ENCODE peak calls at places on chromosomes 13 and 19, in eight cellular contexts. One of them, this sample, is unnamed.

GRCh38 chr13:100540621-100541020 is 48.0 kb downstream of the GGACT start:
- DNase-seq in brain microvascular endothelial cell: peak; percentile 60
- DNase-seq in IMR-90: peak; percentile 30
- DNase-seq in ovary: no peak
- DNase-seq in fibroblast of pulmonary artery: no peak
- DNase-seq in AG04450: no peak
- DNase-seq in cardiac fibroblast: peak; percentile 24
- DNase-seq in uterus: no peak
- DNase-seq in this sample: no peak

GRCh38 chr19:32450217-32450616 is 44.6 kb downstream of the DPY19L3 start:
- DNase-seq in brain microvascular endothelial cell: no peak
- DNase-seq in IMR-90: peak; percentile 84
- DNase-seq in ovary: no peak
- DNase-seq in fibroblast of pulmonary artery: no peak
- DNase-seq in AG04450: peak; percentile 32
- DNase-seq in cardiac fibroblast: no peak
- DNase-seq in uterus: no peak
- DNase-seq in this sample: peak; percentile 3

GRCh38 chr19:33472696-33473624 is 48.6 kb downstream of the PEPD start:
- DNase-seq in brain microvascular endothelial cell: peak; percentile 96
- DNase-seq in IMR-90: peak; percentile 99
- DNase-seq in ovary: no peak
- DNase-seq in fibroblast of pulmonary artery: peak; percentile 74
- DNase-seq in AG04450: peak; percentile 72
- DNase-seq in cardiac fibroblast: peak; percentile 75
- DNase-seq in uterus: no peak
- DNase-seq in this sample: peak; percentile 96

GRCh38 chr19:30150626-30151025 is 208.6 kb downstream of the URI1 start:
- DNase-seq in brain microvascular endothelial cell: no peak
- DNase-seq in IMR-90: no peak
- DNase-seq in ovary: no peak
- DNase-seq in fibroblast of pulmonary artery: no peak
- DNase-seq in AG04450: no peak
- DNase-seq in cardiac fibroblast: no peak
- DNase-seq in uterus: no peak
- DNase-seq in this sample: no peak

GRCh38 chr13:47230155-47230554 is 333.3 kb upstream of the HTR2A start:
- DNase-seq in brain microvascular endothelial cell: no peak
- DNase-seq in IMR-90: no peak
- DNase-seq in ovary: no peak
- DNase-seq in fibroblast of pulmonary artery: no peak
- DNase-seq in AG04450: no peak
- DNase-seq in cardiac fibroblast: no peak
- DNase-seq in uterus: no peak
- DNase-seq in this sample: no peak

GRCh38 chr19:58575183-58576041 is 2.3 kb upstream of the MZF1 start:
- DNase-seq in brain microvascular endothelial cell: peak; percentile 88
- DNase-seq in IMR-90: peak; percentile 85
- DNase-seq in ovary: peak; percentile 93
- DNase-seq in fibroblast of pulmonary artery: peak; percentile 93
- DNase-seq in AG04450: peak; percentile 75
- DNase-seq in cardiac fibroblast: peak; percentile 95
- DNase-seq in uterus: peak; percentile 90
- DNase-seq in this sample: peak; percentile 49

GRCh38 chr19:18385675-18386542 is at the start of gene GDF15:
- DNase-seq in brain microvascular endothelial cell: peak; percentile 91
- DNase-seq in IMR-90: peak; percentile 87
- DNase-seq in ovary: peak; percentile 47
- DNase-seq in fibroblast of pulmonary artery: peak; percentile 94
- DNase-seq in AG04450: peak; percentile 77
- DNase-seq in cardiac fibroblast: peak; percentile 92
- DNase-seq in uterus: peak; percentile 53
- DNase-seq in this sample: peak; percentile 78

GRCh38 chr13:26500618-26501320 is 56.7 kb upstream of the WASF3 start:
- DNase-seq in brain microvascular endothelial cell: no peak
- DNase-seq in IMR-90: no peak
- DNase-seq in ovary: no peak
- DNase-seq in fibroblast of pulmonary artery: no peak
- DNase-seq in AG04450: no peak
- DNase-seq in cardiac fibroblast: no peak
- DNase-seq in uterus: no peak
- DNase-seq in this sample: no peak

GRCh38 chr19:41587101-41587837 is 11.3 kb downstream of the CEACAM21 start:
- DNase-seq in brain microvascular endothelial cell: no peak
- DNase-seq in IMR-90: no peak
- DNase-seq in ovary: no peak
- DNase-seq in fibroblast of pulmonary artery: no peak
- DNase-seq in AG04450: no peak
- DNase-seq in cardiac fibroblast: no peak
- DNase-seq in uterus: no peak
- DNase-seq in this sample: no peak

GRCh38 chr19:50280983-50281382 is 48.2 kb downstream of the KCNC3 start:
- DNase-seq in brain microvascular endothelial cell: no peak
- DNase-seq in IMR-90: no peak
- DNase-seq in ovary: no peak
- DNase-seq in fibroblast of pulmonary artery: no peak
- DNase-seq in AG04450: no peak
- DNase-seq in cardiac fibroblast: no peak
- DNase-seq in uterus: no peak
- DNase-seq in this sample: no peak

GRCh38 chr13:50268500-50268899 is 253.3 kb downstream of the KCNRG start:
- DNase-seq in brain microvascular endothelial cell: no peak
- DNase-seq in IMR-90: peak; percentile 5
- DNase-seq in ovary: no peak
- DNase-seq in fibroblast of pulmonary artery: peak; percentile 14
- DNase-seq in AG04450: no peak
- DNase-seq in cardiac fibroblast: peak; percentile 11
- DNase-seq in uterus: no peak
- DNase-seq in this sample: no peak

GRCh38 chr13:67328895-67329294 is 98.8 kb upstream of the PCDH9 start:
- DNase-seq in brain microvascular endothelial cell: no peak
- DNase-seq in IMR-90: no peak
- DNase-seq in ovary: no peak
- DNase-seq in fibroblast of pulmonary artery: no peak
- DNase-seq in AG04450: no peak
- DNase-seq in cardiac fibroblast: no peak
- DNase-seq in uterus: no peak
- DNase-seq in this sample: no peak

GRCh38 chr19:3852614-3853254 is 16.1 kb downstream of the ZFR2 start:
- DNase-seq in brain microvascular endothelial cell: peak; percentile 66
- DNase-seq in IMR-90: peak; percentile 60
- DNase-seq in ovary: no peak
- DNase-seq in fibroblast of pulmonary artery: peak; percentile 82
- DNase-seq in AG04450: no peak
- DNase-seq in cardiac fibroblast: peak; percentile 79
- DNase-seq in uterus: no peak
- DNase-seq in this sample: no peak

DNA sequence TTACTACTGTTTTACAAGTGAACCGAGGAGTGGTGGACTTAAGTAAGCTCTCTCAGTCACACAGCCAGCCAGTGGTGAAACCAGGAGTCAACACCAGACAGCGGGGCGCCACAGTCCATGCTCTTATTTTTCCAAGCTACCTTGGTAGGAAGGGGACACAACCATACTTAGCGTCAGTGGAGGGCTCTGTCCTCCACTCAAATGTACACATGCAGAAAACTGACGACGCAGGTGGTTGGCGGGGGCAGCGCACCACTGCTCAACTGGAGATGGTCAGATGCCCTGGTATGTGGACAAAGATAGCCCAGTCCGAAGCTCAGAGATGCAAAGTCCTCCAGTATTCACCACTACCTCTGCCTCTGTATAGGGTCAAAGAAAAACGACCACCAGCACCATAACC is 1.1 kb downstream of the ZNF667 start:
- DNase-seq in brain microvascular endothelial cell: no peak
- DNase-seq in IMR-90: no peak
- DNase-seq in ovary: no peak
- DNase-seq in fibroblast of pulmonary artery: no peak
- DNase-seq in AG04450: no peak
- DNase-seq in cardiac fibroblast: no peak
- DNase-seq in uterus: no peak
- DNase-seq in this sample: no peak
- H3K4me3 ChIP-seq in brain microvascular endothelial cell: peak overlapping the region; percentile 75
- H3K4me3 ChIP-seq in IMR-90: peak overlapping the region; percentile 70
- H3K4me3 ChIP-seq in ovary: no peak overlapping the region
- H3K4me3 ChIP-seq in fibroblast of pulmonary artery: no peak overlapping the region
- H3K4me3 ChIP-seq in AG04450: peak overlapping the region; percentile 84
- H3K4me3 ChIP-seq in cardiac fibroblast: no peak overlapping the region
- H3K4me3 ChIP-seq in uterus: no peak overlapping the region
- H3K4me3 ChIP-seq in this sample: peak overlapping the region; percentile 83

GRCh38 chr13:29596064-29596418 is 553 bp upstream of the SLC7A1 start:
- DNase-seq in brain microvascular endothelial cell: no peak
- DNase-seq in IMR-90: no peak
- DNase-seq in ovary: no peak
- DNase-seq in fibroblast of pulmonary artery: no peak
- DNase-seq in AG04450: no peak
- DNase-seq in cardiac fibroblast: no peak
- DNase-seq in uterus: no peak
- DNase-seq in this sample: no peak
- TF ChIP-seq CTCF in brain microvascular endothelial cell: no peak
- TF ChIP-seq CTCF in IMR-90: no peak
- TF ChIP-seq CTCF in ovary: no peak
- TF ChIP-seq CTCF in fibroblast of pulmonary artery: no peak
- TF ChIP-seq CTCF in AG04450: no peak
- TF ChIP-seq CTCF in cardiac fibroblast: no peak
- TF ChIP-seq CTCF in uterus: no peak
- TF ChIP-seq CTCF in this sample: no peak

GRCh38 chr19:9757544-9758501 is 10.7 kb downstream of the ZNF846 start:
- DNase-seq in brain microvascular endothelial cell: no peak
- DNase-seq in IMR-90: no peak
- DNase-seq in ovary: no peak
- DNase-seq in fibroblast of pulmonary artery: peak; percentile 3
- DNase-seq in AG04450: no peak
- DNase-seq in cardiac fibroblast: no peak
- DNase-seq in uterus: no peak
- DNase-seq in this sample: no peak
- H3K4me3 ChIP-seq in brain microvascular endothelial cell: no peak overlapping the region
- H3K4me3 ChIP-seq in IMR-90: no peak overlapping the region
- H3K4me3 ChIP-seq in ovary: no peak overlapping the region
- H3K4me3 ChIP-seq in fibroblast of pulmonary artery: no peak overlapping the region
- H3K4me3 ChIP-seq in AG04450: no peak overlapping the region
- H3K4me3 ChIP-seq in cardiac fibroblast: no peak overlapping the region
- H3K4me3 ChIP-seq in uterus: no peak overlapping the region
- H3K4me3 ChIP-seq in this sample: no peak overlapping the region

GRCh38 chr19:39483141-39483540 is 2.5 kb downstream of the TIMM50 start:
- DNase-seq in brain microvascular endothelial cell: no peak
- DNase-seq in IMR-90: no peak
- DNase-seq in ovary: no peak
- DNase-seq in fibroblast of pulmonary artery: no peak
- DNase-seq in AG04450: no peak
- DNase-seq in cardiac fibroblast: no peak
- DNase-seq in uterus: no peak
- DNase-seq in this sample: no peak
- TF ChIP-seq CTCF in brain microvascular endothelial cell: no peak
- TF ChIP-seq CTCF in IMR-90: no peak
- TF ChIP-seq CTCF in ovary: no peak
- TF ChIP-seq CTCF in fibroblast of pulmonary artery: no peak
- TF ChIP-seq CTCF in AG04450: no peak
- TF ChIP-seq CTCF in cardiac fibroblast: no peak
- TF ChIP-seq CTCF in uterus: no peak
- TF ChIP-seq CTCF in this sample: no peak

DNA sequence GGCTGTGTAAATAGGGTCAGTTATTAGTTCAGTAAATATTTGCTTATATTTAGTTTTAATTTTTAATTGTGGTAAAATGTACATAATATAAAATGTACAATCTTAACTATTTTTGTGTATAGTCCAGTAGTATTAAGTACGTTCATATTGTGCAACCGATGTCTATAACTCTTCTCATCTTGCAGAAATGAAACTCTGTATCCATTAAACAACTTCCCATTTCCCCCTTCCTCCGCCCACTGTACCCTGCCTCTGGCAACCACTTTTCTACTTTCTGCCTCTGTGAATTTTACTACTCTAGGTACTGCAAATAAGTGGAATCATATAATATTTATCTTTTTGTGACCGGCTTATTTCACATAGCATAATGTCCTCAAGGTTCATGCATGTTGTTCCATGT is 24.4 kb downstream of the UBAC2 start:
- DNase-seq in brain microvascular endothelial cell: no peak
- DNase-seq in IMR-90: no peak
- DNase-seq in ovary: no peak
- DNase-seq in fibroblast of pulmonary artery: no peak
- DNase-seq in AG04450: no peak
- DNase-seq in cardiac fibroblast: no peak
- DNase-seq in uterus: no peak
- DNase-seq in this sample: no peak
- H3K4me3 ChIP-seq in brain microvascular endothelial cell: no peak overlapping the region
- H3K4me3 ChIP-seq in IMR-90: no peak overlapping the region
- H3K4me3 ChIP-seq in ovary: no peak overlapping the region
- H3K4me3 ChIP-seq in fibroblast of pulmonary artery: no peak overlapping the region
- H3K4me3 ChIP-seq in AG04450: no peak overlapping the region
- H3K4me3 ChIP-seq in cardiac fibroblast: no peak overlapping the region
- H3K4me3 ChIP-seq in uterus: no peak overlapping the region
- H3K4me3 ChIP-seq in this sample: no peak overlapping the region

GRCh38 chr13:108178105-108178504 is 37.2 kb downstream of the LIG4 start:
- DNase-seq in brain microvascular endothelial cell: no peak
- DNase-seq in IMR-90: no peak
- DNase-seq in ovary: no peak
- DNase-seq in fibroblast of pulmonary artery: no peak
- DNase-seq in AG04450: no peak
- DNase-seq in cardiac fibroblast: no peak
- DNase-seq in uterus: no peak
- DNase-seq in this sample: no peak

GRCh38 chr13:108182652-108183051 is 32.7 kb downstream of the LIG4 start:
- DNase-seq in brain microvascular endothelial cell: no peak
- DNase-seq in IMR-90: no peak
- DNase-seq in ovary: no peak
- DNase-seq in fibroblast of pulmonary artery: no peak
- DNase-seq in AG04450: no peak
- DNase-seq in cardiac fibroblast: no peak
- DNase-seq in uterus: no peak
- DNase-seq in this sample: no peak

GRCh38 chr13:108176685-108177274 is 38.6 kb downstream of the LIG4 start:
- DNase-seq in brain microvascular endothelial cell: peak; percentile 49
- DNase-seq in IMR-90: peak; percentile 22
- DNase-seq in ovary: no peak
- DNase-seq in fibroblast of pulmonary artery: peak; percentile 38
- DNase-seq in AG04450: no peak
- DNase-seq in cardiac fibroblast: peak; percentile 25
- DNase-seq in uterus: no peak
- DNase-seq in this sample: no peak
- TF ChIP-seq CTCF in brain microvascular endothelial cell: peak; percentile 66
- TF ChIP-seq CTCF in IMR-90: peak; percentile 51
- TF ChIP-seq CTCF in ovary: no peak
- TF ChIP-seq CTCF in fibroblast of pulmonary artery: peak; percentile 44
- TF ChIP-seq CTCF in AG04450: peak; percentile 51
- TF ChIP-seq CTCF in cardiac fibroblast: peak; percentile 35
- TF ChIP-seq CTCF in uterus: no peak
- TF ChIP-seq CTCF in this sample: peak; percentile 48

DNA sequence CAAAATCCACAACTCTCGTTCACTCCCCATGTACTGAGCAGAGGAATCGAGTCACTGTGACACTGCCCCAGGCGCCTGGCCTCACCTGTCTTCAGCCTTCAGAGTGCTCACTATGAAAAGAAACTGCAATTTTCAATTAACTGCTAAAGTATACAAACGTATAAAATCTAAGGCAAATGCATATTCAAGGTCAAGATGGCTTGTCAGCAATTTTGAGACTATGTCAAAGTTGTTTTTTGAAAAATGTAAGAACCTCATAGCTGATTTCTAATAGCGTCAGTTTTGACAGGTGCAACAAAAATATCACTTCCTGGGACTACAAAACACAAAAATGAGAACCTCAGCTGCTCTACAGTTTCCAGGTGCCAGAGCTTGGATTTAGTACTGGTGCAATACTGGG is 31.4 kb downstream of the TUBGCP3 start:
- DNase-seq in brain microvascular endothelial cell: no peak
- DNase-seq in IMR-90: no peak
- DNase-seq in ovary: no peak
- DNase-seq in fibroblast of pulmonary artery: no peak
- DNase-seq in AG04450: no peak
- DNase-seq in cardiac fibroblast: no peak
- DNase-seq in uterus: no peak
- DNase-seq in this sample: no peak
- H3K4me3 ChIP-seq in brain microvascular endothelial cell: no peak overlapping the region
- H3K4me3 ChIP-seq in IMR-90: no peak overlapping the region
- H3K4me3 ChIP-seq in ovary: no peak overlapping the region
- H3K4me3 ChIP-seq in fibroblast of pulmonary artery: no peak overlapping the region
- H3K4me3 ChIP-seq in AG04450: no peak overlapping the region
- H3K4me3 ChIP-seq in cardiac fibroblast: no peak overlapping the region
- H3K4me3 ChIP-seq in uterus: no peak overlapping the region
- H3K4me3 ChIP-seq in this sample: no peak overlapping the region

This sample was measured in AG09309.